ENCODE peak calls at places on chromosome 21, in seven cellular contexts. One of them, this sample, is unnamed.
A peak's percentile ranks its signal among the peaks of the same experiment; 100 is the strongest.

GRCh38 chr21:27505516-27505915 is 538.6 kb upstream of the ADAMTS5 start:
- DNase-seq in tibial nerve: no peak
- DNase-seq in body of pancreas: no peak
- DNase-seq in adrenal gland: no peak
- DNase-seq in ovary: no peak
- DNase-seq in IMR-90: peak; percentile 70
- DNase-seq in Peyer's patch: no peak
- DNase-seq in this sample: no peak

GRCh38 chr21:29423051-29423450 is 124.3 kb downstream of the BACH1 start:
- DNase-seq in body of pancreas: no peak
- DNase-seq in tibial nerve: no peak
- DNase-seq in ovary: no peak
- DNase-seq in Peyer's patch: no peak
- DNase-seq in adrenal gland: no peak
- DNase-seq in IMR-90: no peak
- DNase-seq in this sample: no peak

GRCh38 chr21:33657124-33657842 is 15.0 kb downstream of the ITSN1 start:
- DNase-seq in IMR-90: peak; percentile 34
- DNase-seq in adrenal gland: no peak
- DNase-seq in Peyer's patch: no peak
- DNase-seq in tibial nerve: no peak
- DNase-seq in ovary: no peak
- DNase-seq in body of pancreas: no peak
- DNase-seq in this sample: no peak

GRCh38 chr21:34916446-34916845 is 132.7 kb downstream of the RUNX1 start:
- DNase-seq in IMR-90: peak; percentile 86
- DNase-seq in ovary: no peak
- DNase-seq in Peyer's patch: no peak
- DNase-seq in adrenal gland: no peak
- DNase-seq in body of pancreas: no peak
- DNase-seq in tibial nerve: no peak
- DNase-seq in this sample: no peak

GRCh38 chr21:34900376-34900775 is 148.7 kb downstream of the RUNX1 start:
- DNase-seq in adrenal gland: no peak
- DNase-seq in ovary: no peak
- DNase-seq in body of pancreas: no peak
- DNase-seq in IMR-90: no peak
- DNase-seq in tibial nerve: no peak
- DNase-seq in Peyer's patch: no peak
- DNase-seq in this sample: no peak

GRCh38 chr21:32544697-32545096 is 40.6 kb downstream of the TCP10L start:
- DNase-seq in Peyer's patch: no peak
- DNase-seq in ovary: no peak
- DNase-seq in body of pancreas: no peak
- DNase-seq in tibial nerve: no peak
- DNase-seq in adrenal gland: no peak
- DNase-seq in IMR-90: no peak
- DNase-seq in this sample: no peak

GRCh38 chr21:38909929-38910328 is 104.2 kb downstream of the ETS2 start:
- DNase-seq in body of pancreas: no peak
- DNase-seq in tibial nerve: no peak
- DNase-seq in adrenal gland: no peak
- DNase-seq in IMR-90: no peak
- DNase-seq in ovary: no peak
- DNase-seq in Peyer's patch: no peak
- DNase-seq in this sample: no peak

GRCh38 chr21:39430457-39430856 is 15.1 kb downstream of the LCA5L start:
- DNase-seq in body of pancreas: no peak
- DNase-seq in tibial nerve: no peak
- DNase-seq in IMR-90: no peak
- DNase-seq in Peyer's patch: no peak
- DNase-seq in adrenal gland: no peak
- DNase-seq in ovary: no peak
- DNase-seq in this sample: no peak

GRCh38 chr21:21682172-21682571 is 684.0 kb downstream of the NCAM2 start:
- DNase-seq in adrenal gland: no peak
- DNase-seq in Peyer's patch: no peak
- DNase-seq in IMR-90: peak; percentile 47
- DNase-seq in body of pancreas: no peak
- DNase-seq in ovary: no peak
- DNase-seq in tibial nerve: no peak
- DNase-seq in this sample: no peak

GRCh38 chr21:43321111-43321510 is 105.8 kb downstream of the SIK1 start:
- DNase-seq in adrenal gland: no peak
- DNase-seq in IMR-90: peak; percentile 37
- DNase-seq in Peyer's patch: no peak
- DNase-seq in ovary: no peak
- DNase-seq in tibial nerve: no peak
- DNase-seq in body of pancreas: no peak
- DNase-seq in this sample: no peak

GRCh38 chr21:28936721-28937120 is 56.0 kb downstream of the LTN1 start:
- DNase-seq in body of pancreas: no peak
- DNase-seq in Peyer's patch: no peak
- DNase-seq in tibial nerve: no peak
- DNase-seq in IMR-90: no peak
- DNase-seq in adrenal gland: no peak
- DNase-seq in ovary: no peak
- DNase-seq in this sample: no peak

GRCh38 chr21:26806734-26807372 is 38.4 kb downstream of the ADAMTS1 start:
- DNase-seq in body of pancreas: no peak
- DNase-seq in Peyer's patch: no peak
- DNase-seq in adrenal gland: no peak
- DNase-seq in tibial nerve: no peak
- DNase-seq in ovary: no peak
- DNase-seq in IMR-90: peak; percentile 81
- DNase-seq in this sample: no peak

GRCh38 chr21:30936207-30936606 is 54.8 kb upstream of the KRTAP11-1 start:
- DNase-seq in body of pancreas: no peak
- DNase-seq in tibial nerve: no peak
- DNase-seq in ovary: no peak
- DNase-seq in Peyer's patch: no peak
- DNase-seq in IMR-90: no peak
- DNase-seq in adrenal gland: no peak
- DNase-seq in this sample: peak; percentile 20

GRCh38 chr21:32887026-32887425 is 115.5 kb upstream of the PAXBP1 start:
- DNase-seq in ovary: no peak
- DNase-seq in adrenal gland: no peak
- DNase-seq in IMR-90: no peak
- DNase-seq in tibial nerve: no peak
- DNase-seq in Peyer's patch: no peak
- DNase-seq in body of pancreas: no peak
- DNase-seq in this sample: no peak

GRCh38 chr21:45556645-45557601 is 14.7 kb upstream of the SLC19A1 start:
- DNase-seq in adrenal gland: peak; percentile 21
- DNase-seq in ovary: peak; percentile 45
- DNase-seq in IMR-90: no peak
- DNase-seq in body of pancreas: no peak
- DNase-seq in Peyer's patch: peak; percentile 47
- DNase-seq in tibial nerve: no peak
- DNase-seq in this sample: peak; percentile 35

GRCh38 chr21:45555251-45555556 is 13.0 kb upstream of the SLC19A1 start:
- DNase-seq in body of pancreas: no peak
- DNase-seq in tibial nerve: no peak
- DNase-seq in IMR-90: peak; percentile 30
- DNase-seq in ovary: peak; percentile 52
- DNase-seq in Peyer's patch: no peak
- DNase-seq in adrenal gland: no peak
- DNase-seq in this sample: no peak

GRCh38 chr21:45555557-45556301 is 13.5 kb upstream of the SLC19A1 start:
- DNase-seq in IMR-90: peak; percentile 86
- DNase-seq in tibial nerve: peak; percentile 69
- DNase-seq in ovary: peak; percentile 83
- DNase-seq in adrenal gland: peak; percentile 89
- DNase-seq in body of pancreas: peak; percentile 90
- DNase-seq in Peyer's patch: peak; percentile 80
- DNase-seq in this sample: peak; percentile 92

GRCh38 chr21:45557611-45558043 is 15.4 kb upstream of the SLC19A1 start:
- DNase-seq in Peyer's patch: no peak
- DNase-seq in tibial nerve: no peak
- DNase-seq in IMR-90: no peak
- DNase-seq in ovary: no peak
- DNase-seq in adrenal gland: peak; percentile 21
- DNase-seq in body of pancreas: no peak
- DNase-seq in this sample: no peak

DNA sequence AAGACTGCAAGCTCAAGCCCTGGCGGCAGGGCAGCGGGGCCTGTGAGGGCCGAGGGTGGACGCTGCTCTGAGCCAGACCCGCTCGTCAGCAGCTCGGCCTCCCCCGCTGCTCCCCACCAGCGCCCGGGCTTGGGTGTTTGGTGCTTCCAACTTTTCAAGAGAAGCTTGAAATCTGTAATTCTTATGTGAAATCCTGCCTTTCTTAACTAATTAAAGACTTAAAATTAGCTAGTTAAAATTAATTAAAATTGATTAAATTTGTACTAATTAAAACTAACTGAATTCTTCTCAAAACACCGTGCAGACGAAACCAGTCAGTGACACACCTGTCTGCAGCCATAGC is 14.0 kb upstream of the SLC19A1 start:
- DNase-seq in IMR-90: no peak
- DNase-seq in ovary: no peak
- DNase-seq in Peyer's patch: no peak
- DNase-seq in tibial nerve: no peak
- DNase-seq in body of pancreas: no peak
- DNase-seq in adrenal gland: no peak
- DNase-seq in this sample: no peak
- H3K27ac ChIP-seq in IMR-90: no peak overlapping the region
- H3K27ac ChIP-seq in ovary: peak overlapping the region; percentile 95
- H3K27ac ChIP-seq in Peyer's patch: peak overlapping the region; percentile 84
- H3K27ac ChIP-seq in tibial nerve: peak overlapping the region; percentile 79
- H3K27ac ChIP-seq in body of pancreas: peak overlapping the region; percentile 94
- H3K27ac ChIP-seq in adrenal gland: peak overlapping the region; percentile 98
- H3K27ac ChIP-seq in this sample: peak overlapping the region; percentile 81

GRCh38 chr21:37560385-37560784 is 193.8 kb downstream of the DYRK1A start:
- DNase-seq in adrenal gland: no peak
- DNase-seq in tibial nerve: no peak
- DNase-seq in body of pancreas: no peak
- DNase-seq in ovary: no peak
- DNase-seq in IMR-90: no peak
- DNase-seq in Peyer's patch: no peak
- DNase-seq in this sample: no peak

GRCh38 chr21:37558676-37559204 is 192.2 kb downstream of the DYRK1A start:
- DNase-seq in Peyer's patch: no peak
- DNase-seq in IMR-90: no peak
- DNase-seq in body of pancreas: no peak
- DNase-seq in tibial nerve: no peak
- DNase-seq in ovary: no peak
- DNase-seq in adrenal gland: no peak
- DNase-seq in this sample: no peak

GRCh38 chr21:37555672-37556261 is 189.2 kb downstream of the DYRK1A start:
- DNase-seq in Peyer's patch: no peak
- DNase-seq in adrenal gland: no peak
- DNase-seq in body of pancreas: no peak
- DNase-seq in ovary: no peak
- DNase-seq in tibial nerve: no peak
- DNase-seq in IMR-90: no peak
- DNase-seq in this sample: no peak

GRCh38 chr21:37554661-37555379 is 188.2 kb downstream of the DYRK1A start:
- DNase-seq in IMR-90: no peak
- DNase-seq in tibial nerve: no peak
- DNase-seq in body of pancreas: no peak
- DNase-seq in ovary: no peak
- DNase-seq in Peyer's patch: no peak
- DNase-seq in adrenal gland: no peak
- DNase-seq in this sample: no peak

GRCh38 chr21:37557261-37557950 is 190.8 kb downstream of the DYRK1A start:
- DNase-seq in IMR-90: no peak
- DNase-seq in body of pancreas: no peak
- DNase-seq in ovary: no peak
- DNase-seq in tibial nerve: no peak
- DNase-seq in adrenal gland: no peak
- DNase-seq in Peyer's patch: no peak
- DNase-seq in this sample: no peak
- TF ChIP-seq POLR2A in IMR-90: no peak
- TF ChIP-seq POLR2A in body of pancreas: no peak
- TF ChIP-seq POLR2A in ovary: no peak
- TF ChIP-seq POLR2A in tibial nerve: no peak
- TF ChIP-seq POLR2A in adrenal gland: no peak
- TF ChIP-seq POLR2A in Peyer's patch: no peak
- TF ChIP-seq POLR2A in this sample: no peak

DNA sequence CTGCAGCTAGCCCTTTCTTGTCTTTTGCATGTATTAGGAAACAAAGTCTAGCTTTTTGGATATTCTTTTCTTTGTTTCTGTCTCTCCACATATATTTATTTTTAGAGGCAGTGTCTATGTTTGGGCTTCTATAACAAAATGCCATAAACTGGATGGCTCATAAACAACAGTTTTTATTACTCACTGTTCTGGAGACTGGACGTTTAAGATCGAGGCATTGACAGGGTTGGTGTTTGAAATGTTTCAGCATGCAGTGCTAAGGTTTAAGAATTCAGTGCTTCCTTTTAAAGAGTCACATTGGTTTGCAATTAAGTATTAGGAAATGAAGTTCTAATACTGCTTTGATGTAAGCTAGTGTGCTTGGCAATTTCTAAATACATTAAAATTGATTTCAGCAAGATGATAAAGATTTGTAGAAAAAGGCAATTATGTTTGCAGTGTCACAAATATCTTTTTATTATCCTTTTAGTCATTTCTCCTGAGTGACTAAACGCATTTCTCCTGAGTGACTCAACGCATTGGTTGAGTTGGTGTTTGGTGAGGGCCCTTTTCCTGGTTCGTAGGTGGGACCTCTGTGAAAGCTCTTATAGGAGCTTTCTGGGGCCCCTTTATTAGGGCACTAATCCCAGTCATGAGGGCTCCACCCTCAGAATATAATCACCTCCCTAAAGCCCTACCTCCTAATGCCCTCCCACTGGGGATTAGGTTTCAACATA is 317.0 kb downstream of the USP25 start:
- DNase-seq in IMR-90: peak; percentile 47
- DNase-seq in ovary: no peak
- DNase-seq in tibial nerve: no peak
- DNase-seq in adrenal gland: no peak
- DNase-seq in Peyer's patch: no peak
- DNase-seq in body of pancreas: no peak
- DNase-seq in this sample: no peak
- H3K27ac ChIP-seq in IMR-90: no peak overlapping the region
- H3K27ac ChIP-seq in ovary: no peak overlapping the region
- H3K27ac ChIP-seq in tibial nerve: no peak overlapping the region
- H3K27ac ChIP-seq in adrenal gland: no peak overlapping the region
- H3K27ac ChIP-seq in Peyer's patch: no peak overlapping the region
- H3K27ac ChIP-seq in body of pancreas: no peak overlapping the region
- H3K27ac ChIP-seq in this sample: no peak overlapping the region

DNA sequence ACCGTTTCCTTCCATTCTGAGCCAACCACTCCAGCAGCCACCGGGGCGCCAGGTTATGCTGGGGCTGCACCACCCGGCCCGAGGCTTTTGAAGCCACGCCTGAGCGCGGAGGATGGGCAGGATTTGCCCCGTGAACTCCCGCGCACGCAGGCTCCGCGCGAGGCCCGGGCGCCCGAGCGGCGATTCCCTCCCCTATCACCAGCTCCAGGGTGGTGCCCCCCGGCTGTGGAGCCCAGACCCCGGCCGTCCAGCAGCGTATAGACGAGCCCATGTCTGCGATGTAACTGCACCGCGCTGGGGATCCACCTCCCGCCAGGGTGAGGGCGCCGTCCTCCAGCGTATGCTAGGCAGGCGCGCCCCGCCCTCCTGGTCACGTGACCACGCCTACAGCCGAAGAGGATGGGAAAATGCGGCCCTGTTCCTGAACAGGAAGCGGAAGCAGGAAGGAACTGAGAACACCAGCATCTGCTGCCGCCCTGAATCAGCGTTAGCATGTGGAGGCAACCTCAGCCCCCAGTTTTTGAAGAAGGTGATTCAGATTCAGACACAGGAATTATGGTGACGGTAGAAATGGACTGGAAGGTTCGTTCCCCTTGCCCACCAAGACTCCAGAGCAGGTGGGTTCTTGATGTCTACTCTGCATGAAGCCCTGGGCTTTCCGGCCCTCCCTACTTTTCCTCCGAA is 46.0 kb downstream of the VPS26C start:
- DNase-seq in Peyer's patch: peak; percentile 94
- DNase-seq in IMR-90: peak; percentile 87
- DNase-seq in adrenal gland: peak; percentile 92
- DNase-seq in ovary: peak; percentile 94
- DNase-seq in body of pancreas: peak; percentile 92
- DNase-seq in tibial nerve: peak; percentile 94
- DNase-seq in this sample: peak; percentile 99
- TF ChIP-seq POLR2A in Peyer's patch: peak; percentile 37
- TF ChIP-seq POLR2A in IMR-90: peak; percentile 37
- TF ChIP-seq POLR2A in adrenal gland: peak; percentile 56
- TF ChIP-seq POLR2A in ovary: peak; percentile 49
- TF ChIP-seq POLR2A in body of pancreas: peak; percentile 72
- TF ChIP-seq POLR2A in tibial nerve: peak; percentile 66
- TF ChIP-seq POLR2A in this sample: no peak

This sample was measured in upper lobe of left lung.